ENCODE peak calls at places on chromosomes 2 and 18, in six cellular contexts. J is SIG-M5; H is AG04450; P is HCEC 1CT; A is stimulated activated CD8-positive, alpha-beta memory T cell treated with anti-CD3 and anti-CD28 coated beads, Interleukin-7, amount 100 ng/mL, for 1 hour; U is astrocyte of the spinal cord. I is an unnamed sample.

GRCh38 chr18:67217551-67218166 is 298.9 kb downstream of the DSEL start:
- DNase-seq in A (peak), J (no peak), P (peak), U (peak), H (peak), I (no peak)

GRCh38 chr2:20391951-20392699 is 41.5 kb upstream of the PUM2 start:
- DNase-seq in J (no peak), H (no peak), A (no peak), P (no peak), U (no peak), I (no peak)

GRCh38 chr2:46068604-46069003 is 228.6 kb upstream of the EPAS1 start:
- DNase-seq in J (no peak), U (peak), P (no peak), H (no peak), A (no peak), I (no peak)

GRCh38 chr2:71888741-71889445 is 258.8 kb downstream of the CYP26B1 start:
- DNase-seq in A (no peak), J (no peak), U (no peak), H (no peak), P (peak), I (no peak)

GRCh38 chr18:41906528-41907256 is 48.3 kb upstream of the PIK3C3 start:
- DNase-seq in U (peak), A (no peak), P (peak), H (peak), J (no peak), I (no peak)

GRCh38 chr2:148866091-148866490 is 8.9 kb upstream of the KIF5C start:
- DNase-seq in J (no peak), H (no peak), P (no peak), U (no peak), A (no peak), I (no peak)

GRCh38 chr2:202335791-202336467 is 40.2 kb upstream of the BMPR2 start:
- DNase-seq in P (peak), U (peak), H (no peak), A (no peak), J (no peak), I (peak)

GRCh38 chr2:133240505-133241230 is 327.6 kb downstream of the NCKAP5 start:
- DNase-seq in J (no peak), A (no peak), H (no peak), U (peak), P (peak), I (no peak)

GRCh38 chr2:207054521-207054920 is 111.2 kb downstream of the KLF7 start:
- DNase-seq in H (no peak), U (peak), P (no peak), A (no peak), J (no peak), I (no peak)

GRCh38 chr2:237572742-237573101 is 6.3 kb downstream of the PRLH start:
- DNase-seq in J (no peak), A (no peak), U (no peak), H (no peak), P (no peak), I (peak)

GRCh38 chr2:64839844-64840243 is 149.4 kb upstream of the SLC1A4 start:
- DNase-seq in A (no peak), H (no peak), J (no peak), U (no peak), P (no peak), I (no peak)

GRCh38 chr2:88955607-88956006 is 264.1 kb downstream of the RPIA start:
- DNase-seq in P (no peak), U (no peak), J (no peak), H (no peak), A (no peak), I (no peak)

GRCh38 chr18:56148373-56148772 is 490.0 kb downstream of the TXNL1 start:
- DNase-seq in A (no peak), H (peak), P (peak), J (no peak), U (peak), I (no peak)

GRCh38 chr18:46071894-46072867 is at the start of gene PSTPIP2:
- DNase-seq in H (no peak), A (peak), J (no peak), U (peak), P (peak), I (peak)

GRCh38 chr2:8494589-8494988 is 187.3 kb upstream of the ID2 start:
- DNase-seq in A (no peak), J (no peak), H (no peak), U (no peak), P (no peak), I (peak)

GRCh38 chr2:108855194-108855593 is 68.6 kb downstream of the CCDC138 start:
- DNase-seq in U (peak), J (no peak), A (no peak), H (no peak), P (peak), I (no peak)

GRCh38 chr18:24130494-24130893 is 8.4 kb upstream of the CABYR start:
- DNase-seq in U (no peak), H (no peak), J (no peak), A (no peak), P (no peak), I (no peak)

GRCh38 chr2:196500686-196501431 is 138.7 kb upstream of the CCDC150 start:
- DNase-seq in J (no peak), A (no peak), H (no peak), U (peak), P (peak), I (no peak)

GRCh38 chr2:48332286-48332685 is 197.7 kb upstream of the STON1 start:
- DNase-seq in P (no peak), H (no peak), U (no peak), J (peak), A (no peak), I (no peak)

GRCh38 chr2:145846986-145847385 is 1327.1 kb upstream of the ZEB2 start:
- DNase-seq in P (no peak), J (no peak), U (peak), A (no peak), H (no peak), I (no peak)

GRCh38 chr2:217160978-217161973 is 301.4 kb upstream of the TNP1 start:
- DNase-seq in H (no peak), A (no peak), U (no peak), J (no peak), P (no peak), I (no peak)

GRCh38 chr18:54671291-54671881 is 80.3 kb downstream of the DYNAP start:
- DNase-seq in U (peak), A (no peak), P (peak), H (no peak), J (no peak), I (no peak)

GRCh38 chr2:10481666-10482157 is 33.6 kb upstream of the ODC1 start:
- DNase-seq in J (no peak), P (no peak), U (no peak), A (no peak), H (no peak), I (peak)

GRCh38 chr18:63892544-63892943 is 5.0 kb downstream of the SERPINB2 start:
- DNase-seq in H (no peak), U (no peak), A (no peak), P (peak), J (peak), I (no peak)

GRCh38 chr2:18171191-18172139 is 293.0 kb downstream of the KCNS3 start:
- DNase-seq in A (no peak), J (no peak), H (peak), P (peak), U (peak), I (no peak)

GRCh38 chr2:214215107-214215506 is 195.7 kb upstream of the VWC2L start:
- DNase-seq in U (no peak), H (no peak), J (no peak), P (no peak), A (no peak), I (no peak)

GRCh38 chr2:152847067-152847466 is 128.6 kb downstream of the ARL6IP6 start:
- DNase-seq in U (peak), J (no peak), H (no peak), P (peak), A (no peak), I (no peak)

GRCh38 chr2:108619916-108620620 is 85.8 kb downstream of the LIMS1 start:
- DNase-seq in P (no peak), A (no peak), J (no peak), H (no peak), U (no peak), I (no peak)

GRCh38 chr2:240920783-240921231 is 14.7 kb downstream of the CROCC2 start:
- DNase-seq in A (no peak), U (no peak), J (no peak), H (no peak), P (peak), I (peak)